ENCODE peak calls at places on chromosomes 12 and 14, in seven cellular contexts. One of them, this sample, is unnamed.

GRCh38 chr12:130090564-130090963 is 71.7 kb upstream of the FZD10 start:
- DNase-seq in mammary epithelial cell: no peak
- DNase-seq in body of pancreas: no peak
- DNase-seq in esophagus muscularis mucosa: no peak
- DNase-seq in OCI-LY7: no peak
- DNase-seq in tibial artery: no peak
- DNase-seq in endodermal cell: no peak
- DNase-seq in this sample: no peak

GRCh38 chr12:112855375-112855774 is 51.4 kb upstream of the OAS1 start:
- DNase-seq in mammary epithelial cell: no peak
- DNase-seq in body of pancreas: no peak
- DNase-seq in esophagus muscularis mucosa: no peak
- DNase-seq in OCI-LY7: peak
- DNase-seq in tibial artery: no peak
- DNase-seq in endodermal cell: peak
- DNase-seq in this sample: no peak

GRCh38 chr12:1328385-1328784 is 266.0 kb downstream of the FBXL14 start:
- DNase-seq in mammary epithelial cell: no peak
- DNase-seq in body of pancreas: no peak
- DNase-seq in esophagus muscularis mucosa: no peak
- DNase-seq in OCI-LY7: no peak
- DNase-seq in tibial artery: peak
- DNase-seq in endodermal cell: no peak
- DNase-seq in this sample: no peak

GRCh38 chr14:63770187-63770807 is 42.4 kb upstream of the SGPP1 start:
- DNase-seq in mammary epithelial cell: peak
- DNase-seq in body of pancreas: peak
- DNase-seq in esophagus muscularis mucosa: no peak
- DNase-seq in OCI-LY7: peak
- DNase-seq in tibial artery: peak
- DNase-seq in endodermal cell: peak
- DNase-seq in this sample: peak

GRCh38 chr12:116620801-116621593 is 61.8 kb downstream of the MAP1LC3B2 start:
- DNase-seq in mammary epithelial cell: no peak
- DNase-seq in body of pancreas: no peak
- DNase-seq in esophagus muscularis mucosa: no peak
- DNase-seq in OCI-LY7: no peak
- DNase-seq in tibial artery: no peak
- DNase-seq in endodermal cell: no peak
- DNase-seq in this sample: no peak

GRCh38 chr12:45310627-45310968 is 94.7 kb downstream of the ANO6 start:
- DNase-seq in mammary epithelial cell: no peak
- DNase-seq in body of pancreas: no peak
- DNase-seq in esophagus muscularis mucosa: no peak
- DNase-seq in OCI-LY7: no peak
- DNase-seq in tibial artery: no peak
- DNase-seq in endodermal cell: no peak
- DNase-seq in this sample: no peak

GRCh38 chr14:86654558-86655184 is 1124.7 kb downstream of the FLRT2 start:
- DNase-seq in mammary epithelial cell: peak
- DNase-seq in body of pancreas: peak
- DNase-seq in esophagus muscularis mucosa: no peak
- DNase-seq in OCI-LY7: peak
- DNase-seq in tibial artery: peak
- DNase-seq in endodermal cell: peak
- DNase-seq in this sample: peak

GRCh38 chr14:49863483-49864262 is 11.1 kb upstream of the NEMF start:
- DNase-seq in mammary epithelial cell: no peak
- DNase-seq in body of pancreas: no peak
- DNase-seq in esophagus muscularis mucosa: no peak
- DNase-seq in OCI-LY7: peak
- DNase-seq in tibial artery: no peak
- DNase-seq in endodermal cell: no peak
- DNase-seq in this sample: no peak

GRCh38 chr12:11174022-11174421 is 3.0 kb downstream of the SMIM10L1 start:
- DNase-seq in mammary epithelial cell: peak
- DNase-seq in body of pancreas: no peak
- DNase-seq in esophagus muscularis mucosa: no peak
- DNase-seq in OCI-LY7: no peak
- DNase-seq in tibial artery: no peak
- DNase-seq in endodermal cell: no peak
- DNase-seq in this sample: no peak

GRCh38 chr12:24381790-24382189 is 432.3 kb upstream of the SOX5 start:
- DNase-seq in mammary epithelial cell: no peak
- DNase-seq in body of pancreas: no peak
- DNase-seq in esophagus muscularis mucosa: no peak
- DNase-seq in OCI-LY7: no peak
- DNase-seq in tibial artery: no peak
- DNase-seq in endodermal cell: no peak
- DNase-seq in this sample: no peak

GRCh38 chr12:84632556-84632955 is 280.0 kb downstream of the SLC6A15 start:
- DNase-seq in mammary epithelial cell: no peak
- DNase-seq in body of pancreas: no peak
- DNase-seq in esophagus muscularis mucosa: no peak
- DNase-seq in OCI-LY7: no peak
- DNase-seq in tibial artery: no peak
- DNase-seq in endodermal cell: no peak
- DNase-seq in this sample: no peak

GRCh38 chr12:112275836-112276235 is 106.4 kb downstream of the HECTD4 start:
- DNase-seq in mammary epithelial cell: no peak
- DNase-seq in body of pancreas: no peak
- DNase-seq in esophagus muscularis mucosa: no peak
- DNase-seq in OCI-LY7: no peak
- DNase-seq in tibial artery: no peak
- DNase-seq in endodermal cell: no peak
- DNase-seq in this sample: no peak

GRCh38 chr12:75481774-75482173 is 1.2 kb downstream of the GLIPR1 start:
- DNase-seq in mammary epithelial cell: peak
- DNase-seq in body of pancreas: no peak
- DNase-seq in esophagus muscularis mucosa: no peak
- DNase-seq in OCI-LY7: peak
- DNase-seq in tibial artery: no peak
- DNase-seq in endodermal cell: no peak
- DNase-seq in this sample: no peak

GRCh38 chr12:25935355-25936144 is 22.9 kb upstream of the RASSF8 start:
- DNase-seq in mammary epithelial cell: no peak
- DNase-seq in body of pancreas: no peak
- DNase-seq in esophagus muscularis mucosa: no peak
- DNase-seq in OCI-LY7: no peak
- DNase-seq in tibial artery: no peak
- DNase-seq in endodermal cell: no peak
- DNase-seq in this sample: no peak

GRCh38 chr12:42585846-42586226 is 3.7 kb downstream of the PRICKLE1 start:
- DNase-seq in mammary epithelial cell: no peak
- DNase-seq in body of pancreas: no peak
- DNase-seq in esophagus muscularis mucosa: no peak
- DNase-seq in OCI-LY7: no peak
- DNase-seq in tibial artery: no peak
- DNase-seq in endodermal cell: no peak
- DNase-seq in this sample: no peak

GRCh38 chr12:56146492-56147460 is 5.6 kb upstream of the MYL6B start:
- DNase-seq in mammary epithelial cell: no peak
- DNase-seq in body of pancreas: peak
- DNase-seq in esophagus muscularis mucosa: no peak
- DNase-seq in OCI-LY7: no peak
- DNase-seq in tibial artery: no peak
- DNase-seq in endodermal cell: no peak
- DNase-seq in this sample: no peak

GRCh38 chr12:127903146-127903545 is 363.8 kb upstream of the TMEM132C start:
- DNase-seq in mammary epithelial cell: no peak
- DNase-seq in body of pancreas: no peak
- DNase-seq in esophagus muscularis mucosa: no peak
- DNase-seq in OCI-LY7: no peak
- DNase-seq in tibial artery: no peak
- DNase-seq in endodermal cell: no peak
- DNase-seq in this sample: no peak

GRCh38 chr14:70515796-70516195 is 19.0 kb downstream of the ADAM20 start:
- DNase-seq in mammary epithelial cell: peak
- DNase-seq in body of pancreas: no peak
- DNase-seq in esophagus muscularis mucosa: no peak
- DNase-seq in OCI-LY7: no peak
- DNase-seq in tibial artery: no peak
- DNase-seq in endodermal cell: no peak
- DNase-seq in this sample: no peak

GRCh38 chr14:90720832-90721231 is 95.4 kb downstream of the TTC7B start:
- DNase-seq in mammary epithelial cell: no peak
- DNase-seq in body of pancreas: no peak
- DNase-seq in esophagus muscularis mucosa: no peak
- DNase-seq in OCI-LY7: no peak
- DNase-seq in tibial artery: no peak
- DNase-seq in endodermal cell: no peak
- DNase-seq in this sample: no peak

GRCh38 chr12:79358716-79359341 is 331.9 kb downstream of the PAWR start:
- DNase-seq in mammary epithelial cell: peak
- DNase-seq in body of pancreas: no peak
- DNase-seq in esophagus muscularis mucosa: no peak
- DNase-seq in OCI-LY7: no peak
- DNase-seq in tibial artery: no peak
- DNase-seq in endodermal cell: peak
- DNase-seq in this sample: no peak

GRCh38 chr14:99143793-99144192 is 128.2 kb downstream of the BCL11B start:
- DNase-seq in mammary epithelial cell: no peak
- DNase-seq in body of pancreas: no peak
- DNase-seq in esophagus muscularis mucosa: no peak
- DNase-seq in OCI-LY7: no peak
- DNase-seq in tibial artery: peak
- DNase-seq in endodermal cell: peak
- DNase-seq in this sample: no peak

GRCh38 chr12:51591020-51591901 is at the start of gene SCN8A:
- DNase-seq in mammary epithelial cell: no peak
- DNase-seq in body of pancreas: peak
- DNase-seq in esophagus muscularis mucosa: no peak
- DNase-seq in OCI-LY7: peak
- DNase-seq in tibial artery: no peak
- DNase-seq in endodermal cell: peak
- DNase-seq in this sample: peak

GRCh38 chr12:93502802-93503623 is 35.7 kb downstream of the MRPL42 start:
- DNase-seq in mammary epithelial cell: peak
- DNase-seq in body of pancreas: peak
- DNase-seq in esophagus muscularis mucosa: no peak
- DNase-seq in OCI-LY7: peak
- DNase-seq in tibial artery: no peak
- DNase-seq in endodermal cell: peak
- DNase-seq in this sample: no peak

GRCh38 chr12:60616400-60616799 is 1020.6 kb downstream of the SLC16A7 start:
- DNase-seq in mammary epithelial cell: no peak
- DNase-seq in body of pancreas: no peak
- DNase-seq in esophagus muscularis mucosa: no peak
- DNase-seq in OCI-LY7: no peak
- DNase-seq in tibial artery: no peak
- DNase-seq in endodermal cell: no peak
- DNase-seq in this sample: no peak

GRCh38 chr12:97573901-97574300 is 111.3 kb downstream of the RMST start:
- DNase-seq in mammary epithelial cell: peak
- DNase-seq in body of pancreas: no peak
- DNase-seq in esophagus muscularis mucosa: no peak
- DNase-seq in OCI-LY7: no peak
- DNase-seq in tibial artery: no peak
- DNase-seq in endodermal cell: no peak
- DNase-seq in this sample: no peak

GRCh38 chr14:23646648-23647549 is 10.7 kb downstream of the DHRS2 start:
- DNase-seq in mammary epithelial cell: peak
- DNase-seq in body of pancreas: no peak
- DNase-seq in esophagus muscularis mucosa: no peak
- DNase-seq in OCI-LY7: no peak
- DNase-seq in tibial artery: no peak
- DNase-seq in endodermal cell: no peak
- DNase-seq in this sample: no peak

GRCh38 chr14:80850197-80850814 is 91.2 kb downstream of the CEP128 start:
- DNase-seq in mammary epithelial cell: no peak
- DNase-seq in body of pancreas: no peak
- DNase-seq in esophagus muscularis mucosa: no peak
- DNase-seq in OCI-LY7: peak
- DNase-seq in tibial artery: no peak
- DNase-seq in endodermal cell: no peak
- DNase-seq in this sample: no peak

GRCh38 chr14:54001189-54001878 is 44.7 kb upstream of the BMP4 start:
- DNase-seq in mammary epithelial cell: no peak
- DNase-seq in body of pancreas: no peak
- DNase-seq in esophagus muscularis mucosa: no peak
- DNase-seq in OCI-LY7: peak
- DNase-seq in tibial artery: no peak
- DNase-seq in endodermal cell: peak
- DNase-seq in this sample: no peak

GRCh38 chr14:55386037-55386798 is 25.4 kb downstream of the ATG14 start:
- DNase-seq in mammary epithelial cell: no peak
- DNase-seq in body of pancreas: no peak
- DNase-seq in esophagus muscularis mucosa: no peak
- DNase-seq in OCI-LY7: no peak
- DNase-seq in tibial artery: no peak
- DNase-seq in endodermal cell: peak
- DNase-seq in this sample: no peak

DNA sequence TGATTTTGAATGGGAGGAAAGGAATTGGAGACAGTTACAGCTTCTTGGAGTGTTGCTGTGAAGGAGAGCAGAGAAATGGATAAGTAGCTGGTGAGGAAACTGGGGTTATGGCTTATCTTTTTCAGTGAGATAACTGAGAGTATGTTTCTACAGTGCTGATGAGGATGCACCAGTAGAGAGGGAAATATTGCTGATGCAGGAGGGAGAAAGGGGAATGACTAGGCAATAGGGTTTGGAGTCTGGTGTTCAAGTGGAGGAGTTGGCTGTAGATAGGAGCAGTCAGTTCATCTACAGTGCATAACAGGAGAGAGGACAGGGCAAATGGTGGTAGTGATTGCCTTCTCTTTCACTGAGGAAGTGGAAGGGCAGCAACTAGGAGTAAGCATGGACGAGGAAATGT is 33.0 kb downstream of the SPATS2 start:
- DNase-seq in mammary epithelial cell: no peak
- DNase-seq in body of pancreas: no peak
- DNase-seq in esophagus muscularis mucosa: no peak
- DNase-seq in OCI-LY7: no peak
- DNase-seq in tibial artery: no peak
- DNase-seq in endodermal cell: no peak
- DNase-seq in this sample: no peak
- H3K27ac ChIP-seq in mammary epithelial cell: no peak
- H3K27ac ChIP-seq in body of pancreas: no peak
- H3K27ac ChIP-seq in esophagus muscularis mucosa: no peak
- H3K27ac ChIP-seq in OCI-LY7: no peak
- H3K27ac ChIP-seq in tibial artery: no peak
- H3K27ac ChIP-seq in endodermal cell: no peak
- H3K27ac ChIP-seq in this sample: no peak

GRCh38 chr12:13387074-13387473 is 190.5 kb downstream of the EMP1 start:
- DNase-seq in mammary epithelial cell: no peak
- DNase-seq in body of pancreas: no peak
- DNase-seq in esophagus muscularis mucosa: no peak
- DNase-seq in OCI-LY7: no peak
- DNase-seq in tibial artery: no peak
- DNase-seq in endodermal cell: no peak
- DNase-seq in this sample: no peak
- H3K27ac ChIP-seq in mammary epithelial cell: no peak
- H3K27ac ChIP-seq in body of pancreas: no peak
- H3K27ac ChIP-seq in esophagus muscularis mucosa: no peak
- H3K27ac ChIP-seq in OCI-LY7: no peak
- H3K27ac ChIP-seq in tibial artery: no peak
- H3K27ac ChIP-seq in endodermal cell: no peak
- H3K27ac ChIP-seq in this sample: no peak

GRCh38 chr14:24817638-24818053 is 183.7 kb upstream of the GZMB start:
- DNase-seq in mammary epithelial cell: no peak
- DNase-seq in body of pancreas: no peak
- DNase-seq in esophagus muscularis mucosa: peak
- DNase-seq in OCI-LY7: no peak
- DNase-seq in tibial artery: no peak
- DNase-seq in endodermal cell: peak
- DNase-seq in this sample: peak
- H3K27ac ChIP-seq in mammary epithelial cell: no peak
- H3K27ac ChIP-seq in body of pancreas: peak
- H3K27ac ChIP-seq in esophagus muscularis mucosa: no peak
- H3K27ac ChIP-seq in OCI-LY7: no peak
- H3K27ac ChIP-seq in tibial artery: no peak
- H3K27ac ChIP-seq in endodermal cell: no peak
- H3K27ac ChIP-seq in this sample: peak

GRCh38 chr14:101844219-101844618 is 82.7 kb downstream of the PPP2R5C start:
- DNase-seq in mammary epithelial cell: no peak
- DNase-seq in body of pancreas: no peak
- DNase-seq in esophagus muscularis mucosa: no peak
- DNase-seq in OCI-LY7: peak
- DNase-seq in tibial artery: no peak
- DNase-seq in endodermal cell: no peak
- DNase-seq in this sample: no peak
- H3K27ac ChIP-seq in mammary epithelial cell: no peak
- H3K27ac ChIP-seq in body of pancreas: no peak
- H3K27ac ChIP-seq in esophagus muscularis mucosa: no peak
- H3K27ac ChIP-seq in OCI-LY7: peak
- H3K27ac ChIP-seq in tibial artery: no peak
- H3K27ac ChIP-seq in endodermal cell: no peak
- H3K27ac ChIP-seq in this sample: no peak

This sample was measured in substantia nigra.